ENCODE peak calls at places on chromosomes 11 and 22, in four cellular contexts. One of them, this sample, is unnamed.
A peak's percentile ranks its signal among the peaks of the same experiment; 100 is the strongest.

GRCh38 chr11:8612522-8612921 is 18.5 kb upstream of the STK33 start:
- DNase-seq in fibroblast of lung: no peak
- DNase-seq in SJSA1: no peak
- DNase-seq in OCI-LY7: no peak
- DNase-seq in this sample: no peak

GRCh38 chr11:8584511-8584910 is 9.5 kb downstream of the STK33 start:
- DNase-seq in OCI-LY7: no peak
- DNase-seq in SJSA1: no peak
- DNase-seq in fibroblast of lung: no peak
- DNase-seq in this sample: no peak

GRCh38 chr22:29093501-29093921 is 20.7 kb downstream of the KREMEN1 start:
- DNase-seq in fibroblast of lung: peak; percentile 37
- DNase-seq in OCI-LY7: no peak
- DNase-seq in SJSA1: peak; percentile 41
- DNase-seq in this sample: no peak

GRCh38 chr11:3056296-3057068 is 741 bp downstream of the CARS1 start:
- DNase-seq in SJSA1: peak; percentile 31
- DNase-seq in fibroblast of lung: no peak
- DNase-seq in OCI-LY7: peak; percentile 47
- DNase-seq in this sample: no peak

GRCh38 chr22:46193898-46194310 is 43.6 kb downstream of the PPARA start:
- DNase-seq in OCI-LY7: no peak
- DNase-seq in fibroblast of lung: no peak
- DNase-seq in SJSA1: no peak
- DNase-seq in this sample: no peak

GRCh38 chr22:25060522-25061071 is 108.1 kb downstream of the KIAA1671 start:
- DNase-seq in fibroblast of lung: no peak
- DNase-seq in SJSA1: no peak
- DNase-seq in OCI-LY7: no peak
- DNase-seq in this sample: no peak

GRCh38 chr11:33802414-33802950 is 28.2 kb upstream of the FBXO3 start:
- DNase-seq in SJSA1: peak; percentile 70
- DNase-seq in fibroblast of lung: peak; percentile 88
- DNase-seq in OCI-LY7: peak; percentile 7
- DNase-seq in this sample: peak; percentile 70

GRCh38 chr22:40001800-40002577 is 7.2 kb downstream of the FAM83F start:
- DNase-seq in OCI-LY7: no peak
- DNase-seq in SJSA1: no peak
- DNase-seq in fibroblast of lung: peak; percentile 21
- DNase-seq in this sample: no peak

GRCh38 chr11:2206291-2206690 is 34.7 kb upstream of the TH start:
- DNase-seq in SJSA1: no peak
- DNase-seq in fibroblast of lung: no peak
- DNase-seq in OCI-LY7: no peak
- DNase-seq in this sample: no peak

GRCh38 chr22:30265851-30266444 is 703 bp downstream of the OSM start:
- DNase-seq in OCI-LY7: peak; percentile 90
- DNase-seq in SJSA1: no peak
- DNase-seq in fibroblast of lung: no peak
- DNase-seq in this sample: no peak

GRCh38 chr11:3086114-3086513 is 28.9 kb upstream of the CARS1 start:
- DNase-seq in SJSA1: no peak
- DNase-seq in OCI-LY7: no peak
- DNase-seq in fibroblast of lung: no peak
- DNase-seq in this sample: no peak

GRCh38 chr11:93773045-93773477 is 11.0 kb upstream of the MED17 start:
- DNase-seq in SJSA1: no peak
- DNase-seq in fibroblast of lung: no peak
- DNase-seq in OCI-LY7: no peak
- DNase-seq in this sample: no peak

GRCh38 chr22:50189184-50189848 is 3.6 kb downstream of the TRABD start:
- DNase-seq in SJSA1: no peak
- DNase-seq in OCI-LY7: peak; percentile 67
- DNase-seq in fibroblast of lung: no peak
- DNase-seq in this sample: no peak

GRCh38 chr11:72750086-72750485 is 2.1 kb downstream of the ARAP1 start:
- DNase-seq in fibroblast of lung: no peak
- DNase-seq in OCI-LY7: no peak
- DNase-seq in SJSA1: no peak
- DNase-seq in this sample: no peak

GRCh38 chr22:30868663-30869385 is 99.8 kb downstream of the MORC2 start:
- DNase-seq in SJSA1: no peak
- DNase-seq in fibroblast of lung: peak; percentile 35
- DNase-seq in OCI-LY7: no peak
- DNase-seq in this sample: peak; percentile 47

GRCh38 chr11:69380451-69380901 is 86.5 kb downstream of the MYEOV start:
- DNase-seq in SJSA1: no peak
- DNase-seq in OCI-LY7: no peak
- DNase-seq in fibroblast of lung: no peak
- DNase-seq in this sample: no peak

GRCh38 chr11:71214553-71215371 is 37.6 kb downstream of the SHANK2 start:
- DNase-seq in fibroblast of lung: no peak
- DNase-seq in SJSA1: no peak
- DNase-seq in OCI-LY7: no peak
- DNase-seq in this sample: no peak

GRCh38 chr11:44726278-44727113 is at the start of gene TSPAN18:
- DNase-seq in OCI-LY7: peak; percentile 26
- DNase-seq in fibroblast of lung: no peak
- DNase-seq in SJSA1: no peak
- DNase-seq in this sample: no peak

GRCh38 chr11:114133548-114134329 is 74.2 kb downstream of the ZBTB16 start:
- DNase-seq in OCI-LY7: no peak
- DNase-seq in SJSA1: no peak
- DNase-seq in fibroblast of lung: peak; percentile 39
- DNase-seq in this sample: peak; percentile 66

GRCh38 chr11:34263462-34264186 is 94.2 kb downstream of the ABTB2 start:
- DNase-seq in SJSA1: no peak
- DNase-seq in OCI-LY7: no peak
- DNase-seq in fibroblast of lung: peak; percentile 59
- DNase-seq in this sample: peak; percentile 37

GRCh38 chr22:27416553-27417427 is 384.8 kb downstream of the MN1 start:
- DNase-seq in fibroblast of lung: peak; percentile 79
- DNase-seq in OCI-LY7: no peak
- DNase-seq in SJSA1: peak; percentile 54
- DNase-seq in this sample: peak; percentile 73

GRCh38 chr22:49632199-49633009 is 195.3 kb downstream of the BRD1 start:
- DNase-seq in SJSA1: peak; percentile 54
- DNase-seq in fibroblast of lung: peak; percentile 52
- DNase-seq in OCI-LY7: no peak
- DNase-seq in this sample: peak; percentile 4

GRCh38 chr11:2517386-2518064 is 72.7 kb downstream of the KCNQ1 start:
- DNase-seq in fibroblast of lung: no peak
- DNase-seq in OCI-LY7: no peak
- DNase-seq in SJSA1: no peak
- DNase-seq in this sample: no peak

GRCh38 chr11:69918938-69919650 is 99.9 kb upstream of the FGF3 start:
- DNase-seq in SJSA1: peak; percentile 87
- DNase-seq in fibroblast of lung: peak; percentile 64
- DNase-seq in OCI-LY7: peak; percentile 66
- DNase-seq in this sample: no peak

GRCh38 chr11:64181506-64182411 is 4.2 kb upstream of the STIP1 start:
- DNase-seq in OCI-LY7: peak; percentile 78
- DNase-seq in fibroblast of lung: peak; percentile 93
- DNase-seq in SJSA1: peak; percentile 86
- DNase-seq in this sample: peak; percentile 80
- H3K4me3 ChIP-seq in OCI-LY7: peak overlapping the region; percentile 54
- H3K4me3 ChIP-seq in fibroblast of lung: peak overlapping the region; percentile 33
- H3K4me3 ChIP-seq in SJSA1: no peak overlapping the region
- H3K4me3 ChIP-seq in this sample: peak overlapping the region; percentile 32

GRCh38 chr11:85137597-85137996 is 489.5 kb downstream of the DLG2 start:
- DNase-seq in SJSA1: no peak
- DNase-seq in fibroblast of lung: no peak
- DNase-seq in OCI-LY7: no peak
- DNase-seq in this sample: no peak

GRCh38 chr11:85133636-85134035 is 493.5 kb downstream of the DLG2 start:
- DNase-seq in OCI-LY7: no peak
- DNase-seq in SJSA1: no peak
- DNase-seq in fibroblast of lung: no peak
- DNase-seq in this sample: no peak

GRCh38 chr11:85132839-85133238 is 494.3 kb downstream of the DLG2 start:
- DNase-seq in fibroblast of lung: no peak
- DNase-seq in OCI-LY7: no peak
- DNase-seq in SJSA1: no peak
- DNase-seq in this sample: no peak
- H3K4me3 ChIP-seq in fibroblast of lung: no peak overlapping the region
- H3K4me3 ChIP-seq in OCI-LY7: no peak overlapping the region
- H3K4me3 ChIP-seq in SJSA1: no peak overlapping the region
- H3K4me3 ChIP-seq in this sample: peak overlapping the region; percentile 14

GRCh38 chr22:17972385-17973181 is 51.8 kb downstream of the MICAL3 start:
- DNase-seq in fibroblast of lung: peak; percentile 88
- DNase-seq in SJSA1: peak; percentile 19
- DNase-seq in OCI-LY7: no peak
- DNase-seq in this sample: no peak
- H3K4me3 ChIP-seq in fibroblast of lung: no peak overlapping the region
- H3K4me3 ChIP-seq in SJSA1: no peak overlapping the region
- H3K4me3 ChIP-seq in OCI-LY7: no peak overlapping the region
- H3K4me3 ChIP-seq in this sample: no peak overlapping the region

DNA sequence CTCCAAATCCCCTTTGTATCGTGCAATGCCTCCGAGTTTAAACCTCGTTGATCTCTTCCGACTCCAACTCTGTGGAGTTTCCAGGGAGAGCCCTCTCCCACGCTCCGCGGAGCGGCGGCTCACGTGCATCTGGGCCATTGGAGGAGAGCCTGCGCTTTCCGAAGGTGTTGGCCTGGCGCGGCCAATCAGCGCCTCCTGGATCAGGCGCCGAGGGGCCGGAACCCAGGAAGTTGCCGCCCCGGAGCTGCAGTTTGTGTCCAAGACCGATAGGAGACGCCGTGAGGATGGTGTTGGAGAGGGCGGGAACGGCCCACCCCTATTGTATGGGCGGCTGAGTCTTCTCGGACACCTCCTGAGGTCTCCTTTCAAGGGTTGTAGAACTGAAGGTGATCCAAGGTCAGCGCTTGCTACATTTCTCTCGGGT is 1.6 kb downstream of the ADAMTS15 start:
- DNase-seq in fibroblast of lung: peak; percentile 94
- DNase-seq in OCI-LY7: no peak
- DNase-seq in SJSA1: no peak
- DNase-seq in this sample: no peak
- H3K4me3 ChIP-seq in fibroblast of lung: peak overlapping the region; percentile 81
- H3K4me3 ChIP-seq in OCI-LY7: no peak overlapping the region
- H3K4me3 ChIP-seq in SJSA1: no peak overlapping the region
- H3K4me3 ChIP-seq in this sample: peak overlapping the region; percentile 56

GRCh38 chr11:46336781-46337180 is 10.5 kb upstream of the DGKZ start:
- DNase-seq in SJSA1: no peak
- DNase-seq in OCI-LY7: no peak
- DNase-seq in fibroblast of lung: no peak
- DNase-seq in this sample: no peak

GRCh38 chr11:46338988-46339666 is 8.1 kb upstream of the DGKZ start:
- DNase-seq in SJSA1: no peak
- DNase-seq in OCI-LY7: no peak
- DNase-seq in fibroblast of lung: no peak
- DNase-seq in this sample: no peak

GRCh38 chr11:46339816-46340215 is 7.4 kb upstream of the DGKZ start:
- DNase-seq in fibroblast of lung: peak; percentile 29
- DNase-seq in SJSA1: no peak
- DNase-seq in OCI-LY7: no peak
- DNase-seq in this sample: no peak

GRCh38 chr11:46337626-46338345 is 9.5 kb upstream of the DGKZ start:
- DNase-seq in SJSA1: no peak
- DNase-seq in OCI-LY7: no peak
- DNase-seq in fibroblast of lung: no peak
- DNase-seq in this sample: no peak

DNA sequence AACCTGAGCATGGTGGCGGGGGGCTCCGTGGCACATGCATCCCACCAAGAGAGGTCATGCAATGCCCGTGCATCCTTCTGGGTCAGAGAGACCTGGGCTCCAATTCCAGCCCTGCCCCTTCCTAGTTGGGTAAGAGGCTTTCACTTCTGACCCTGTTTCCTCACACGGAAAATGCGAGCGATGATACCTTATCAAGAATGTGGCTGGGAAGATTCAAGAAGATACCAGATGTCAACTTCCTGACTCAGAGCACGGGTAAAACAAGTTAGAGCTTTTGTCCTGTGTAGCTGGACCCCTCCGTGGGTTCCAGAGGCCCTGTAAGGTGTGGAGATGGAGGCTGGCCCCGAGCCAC is 8.7 kb upstream of the DGKZ start:
- DNase-seq in OCI-LY7: no peak
- DNase-seq in fibroblast of lung: no peak
- DNase-seq in SJSA1: no peak
- DNase-seq in this sample: no peak
- H3K4me3 ChIP-seq in OCI-LY7: no peak overlapping the region
- H3K4me3 ChIP-seq in fibroblast of lung: no peak overlapping the region
- H3K4me3 ChIP-seq in SJSA1: no peak overlapping the region
- H3K4me3 ChIP-seq in this sample: peak overlapping the region; percentile 7